ENCODE peak calls at places on chromosomes 1 and 21, in four cellular contexts. One of them, this sample, is unnamed. For H3K4me1, the result is how much of the 10 kb centered on the place peaks cover.

GRCh38 chr1:203537806-203538464 is 44.0 kb downstream of the OPTC start:
- DNase-seq in neuronal stem cell: no peak
- DNase-seq in heart left ventricle: no peak
- DNase-seq in CD4-positive, alpha-beta memory T cell: no peak
- DNase-seq in this sample: no peak

GRCh38 chr21:39568380-39568779 is 44.4 kb upstream of the B3GALT5 start:
- DNase-seq in neuronal stem cell: no peak
- DNase-seq in heart left ventricle: no peak
- DNase-seq in CD4-positive, alpha-beta memory T cell: no peak
- DNase-seq in this sample: no peak

GRCh38 chr1:27951396-27951795 is 8.4 kb upstream of the XKR8 start:
- DNase-seq in neuronal stem cell: no peak
- DNase-seq in heart left ventricle: no peak
- DNase-seq in CD4-positive, alpha-beta memory T cell: no peak
- DNase-seq in this sample: no peak

GRCh38 chr1:190792873-190793272 is 315.2 kb upstream of the BRINP3 start:
- DNase-seq in neuronal stem cell: no peak
- DNase-seq in heart left ventricle: no peak
- DNase-seq in CD4-positive, alpha-beta memory T cell: no peak
- DNase-seq in this sample: no peak

GRCh38 chr1:231691618-231692259 is 65.1 kb downstream of the DISC1 start:
- DNase-seq in neuronal stem cell: peak
- DNase-seq in heart left ventricle: no peak
- DNase-seq in CD4-positive, alpha-beta memory T cell: no peak
- DNase-seq in this sample: no peak

GRCh38 chr1:184974086-184974836 is at the start of gene NIBAN1:
- DNase-seq in neuronal stem cell: peak
- DNase-seq in heart left ventricle: peak
- DNase-seq in CD4-positive, alpha-beta memory T cell: peak
- DNase-seq in this sample: peak

GRCh38 chr21:18951291-18952038 is 547.9 kb upstream of the TMPRSS15 start:
- DNase-seq in neuronal stem cell: peak
- DNase-seq in heart left ventricle: no peak
- DNase-seq in CD4-positive, alpha-beta memory T cell: no peak
- DNase-seq in this sample: peak

GRCh38 chr1:40178200-40178599 is 17.0 kb downstream of the RLF start:
- DNase-seq in neuronal stem cell: no peak
- DNase-seq in heart left ventricle: no peak
- DNase-seq in CD4-positive, alpha-beta memory T cell: no peak
- DNase-seq in this sample: no peak

GRCh38 chr21:36429672-36430546 is 44.7 kb downstream of the CHAF1B start:
- DNase-seq in neuronal stem cell: peak
- DNase-seq in heart left ventricle: peak
- DNase-seq in CD4-positive, alpha-beta memory T cell: peak
- DNase-seq in this sample: no peak

GRCh38 chr1:147243228-147243685 is 773 bp downstream of the CHD1L start:
- DNase-seq in neuronal stem cell: no peak
- DNase-seq in heart left ventricle: peak
- DNase-seq in CD4-positive, alpha-beta memory T cell: no peak
- DNase-seq in this sample: peak

GRCh38 chr1:246320286-246320685 is 186.8 kb downstream of the SMYD3 start:
- DNase-seq in neuronal stem cell: no peak
- DNase-seq in heart left ventricle: no peak
- DNase-seq in CD4-positive, alpha-beta memory T cell: no peak
- DNase-seq in this sample: no peak

GRCh38 chr1:155729031-155729898 is 40.4 kb downstream of the DAP3 start:
- DNase-seq in neuronal stem cell: peak
- DNase-seq in heart left ventricle: no peak
- DNase-seq in CD4-positive, alpha-beta memory T cell: peak
- DNase-seq in this sample: peak

GRCh38 chr1:191675991-191676783 is 482.1 kb upstream of the RGS18 start:
- DNase-seq in neuronal stem cell: no peak
- DNase-seq in heart left ventricle: no peak
- DNase-seq in CD4-positive, alpha-beta memory T cell: no peak
- DNase-seq in this sample: no peak

GRCh38 chr21:39860600-39860999 is 6.6 kb upstream of the PCP4 start:
- DNase-seq in neuronal stem cell: no peak
- DNase-seq in heart left ventricle: no peak
- DNase-seq in CD4-positive, alpha-beta memory T cell: no peak
- DNase-seq in this sample: no peak

GRCh38 chr1:117036018-117036421 is 24.1 kb upstream of the TTF2 start:
- DNase-seq in neuronal stem cell: no peak
- DNase-seq in heart left ventricle: no peak
- DNase-seq in CD4-positive, alpha-beta memory T cell: no peak
- DNase-seq in this sample: no peak

GRCh38 chr1:19698181-19698580 is 33.5 kb downstream of the HTR6 start:
- DNase-seq in neuronal stem cell: no peak
- DNase-seq in heart left ventricle: no peak
- DNase-seq in CD4-positive, alpha-beta memory T cell: no peak
- DNase-seq in this sample: peak

GRCh38 chr1:51331206-51332100 is 1.1 kb upstream of the TTC39A start:
- DNase-seq in neuronal stem cell: no peak
- DNase-seq in heart left ventricle: peak
- DNase-seq in CD4-positive, alpha-beta memory T cell: no peak
- DNase-seq in this sample: peak

GRCh38 chr1:235018161-235018560 is 110.5 kb downstream of the TOMM20 start:
- DNase-seq in neuronal stem cell: no peak
- DNase-seq in heart left ventricle: peak
- DNase-seq in CD4-positive, alpha-beta memory T cell: no peak
- DNase-seq in this sample: no peak

GRCh38 chr1:244496186-244496585 is 35.1 kb downstream of the CATSPERE start:
- DNase-seq in neuronal stem cell: no peak
- DNase-seq in heart left ventricle: no peak
- DNase-seq in CD4-positive, alpha-beta memory T cell: no peak
- DNase-seq in this sample: no peak

GRCh38 chr1:151720190-151720953 is 950 bp upstream of the RIIAD1 start:
- DNase-seq in neuronal stem cell: no peak
- DNase-seq in heart left ventricle: peak
- DNase-seq in CD4-positive, alpha-beta memory T cell: no peak
- DNase-seq in this sample: no peak

GRCh38 chr21:39258207-39258606 is 55.2 kb downstream of the BRWD1 start:
- DNase-seq in neuronal stem cell: no peak
- DNase-seq in heart left ventricle: no peak
- DNase-seq in CD4-positive, alpha-beta memory T cell: no peak
- DNase-seq in this sample: no peak

GRCh38 chr1:190399233-190399632 is 78.4 kb downstream of the BRINP3 start:
- DNase-seq in neuronal stem cell: no peak
- DNase-seq in heart left ventricle: no peak
- DNase-seq in CD4-positive, alpha-beta memory T cell: no peak
- DNase-seq in this sample: no peak

GRCh38 chr1:230103341-230104173 is 36.5 kb downstream of the GALNT2 start:
- DNase-seq in neuronal stem cell: no peak
- DNase-seq in heart left ventricle: no peak
- DNase-seq in CD4-positive, alpha-beta memory T cell: no peak
- DNase-seq in this sample: no peak

GRCh38 chr21:32306021-32306780 is 7.5 kb downstream of the MRAP start:
- DNase-seq in neuronal stem cell: peak
- DNase-seq in heart left ventricle: no peak
- DNase-seq in CD4-positive, alpha-beta memory T cell: no peak
- DNase-seq in this sample: no peak

GRCh38 chr1:20184997-20185833 is 681 bp upstream of the UBXN10 start:
- DNase-seq in neuronal stem cell: no peak
- DNase-seq in heart left ventricle: no peak
- DNase-seq in CD4-positive, alpha-beta memory T cell: peak
- DNase-seq in this sample: no peak

GRCh38 chr1:9652379-9653194 is 1.1 kb downstream of the PIK3CD start:
- DNase-seq in neuronal stem cell: no peak
- DNase-seq in heart left ventricle: no peak
- DNase-seq in CD4-positive, alpha-beta memory T cell: peak
- DNase-seq in this sample: peak

GRCh38 chr1:232987046-232987445 is 36.6 kb downstream of the NTPCR start:
- DNase-seq in neuronal stem cell: no peak
- DNase-seq in heart left ventricle: no peak
- DNase-seq in CD4-positive, alpha-beta memory T cell: no peak
- DNase-seq in this sample: no peak

GRCh38 chr1:212161231-212161781 is 123.9 kb upstream of the PPP2R5A start:
- DNase-seq in neuronal stem cell: no peak
- DNase-seq in heart left ventricle: no peak
- DNase-seq in CD4-positive, alpha-beta memory T cell: no peak
- DNase-seq in this sample: peak

GRCh38 chr1:95793893-95794292 is 559.9 kb downstream of the RWDD3 start:
- DNase-seq in neuronal stem cell: no peak
- DNase-seq in heart left ventricle: no peak
- DNase-seq in CD4-positive, alpha-beta memory T cell: no peak
- DNase-seq in this sample: no peak

GRCh38 chr1:82162526-82163420 is 362.0 kb downstream of the ADGRL2 start:
- DNase-seq in neuronal stem cell: no peak
- DNase-seq in heart left ventricle: no peak
- DNase-seq in CD4-positive, alpha-beta memory T cell: no peak
- DNase-seq in this sample: no peak

GRCh38 chr1:11882814-11883538 is 24.2 kb upstream of the NPPB start:
- DNase-seq in neuronal stem cell: no peak
- DNase-seq in heart left ventricle: peak
- DNase-seq in CD4-positive, alpha-beta memory T cell: no peak
- DNase-seq in this sample: no peak

GRCh38 chr1:74323937-74324473 is 88.8 kb downstream of the TNNI3K start:
- DNase-seq in neuronal stem cell: no peak
- DNase-seq in heart left ventricle: no peak
- DNase-seq in CD4-positive, alpha-beta memory T cell: no peak
- DNase-seq in this sample: no peak

GRCh38 chr1:177164380-177165068 is at the start of gene ASTN1:
- DNase-seq in neuronal stem cell: peak
- DNase-seq in heart left ventricle: no peak
- DNase-seq in CD4-positive, alpha-beta memory T cell: no peak
- DNase-seq in this sample: no peak

GRCh38 chr1:169513208-169513607 is 27.5 kb upstream of the SLC19A2 start:
- DNase-seq in neuronal stem cell: no peak
- DNase-seq in heart left ventricle: no peak
- DNase-seq in CD4-positive, alpha-beta memory T cell: no peak
- DNase-seq in this sample: no peak

GRCh38 chr1:171913385-171913784 is 72.1 kb downstream of the DNM3 start:
- DNase-seq in neuronal stem cell: no peak
- DNase-seq in heart left ventricle: no peak
- DNase-seq in CD4-positive, alpha-beta memory T cell: no peak
- DNase-seq in this sample: no peak

GRCh38 chr1:155086182-155086741 is 7.6 kb downstream of the EFNA3 start:
- DNase-seq in neuronal stem cell: peak
- DNase-seq in heart left ventricle: peak
- DNase-seq in CD4-positive, alpha-beta memory T cell: peak
- DNase-seq in this sample: peak

GRCh38 chr1:156136970-156137483 is 16.4 kb upstream of the SEMA4A start:
- DNase-seq in neuronal stem cell: no peak
- DNase-seq in heart left ventricle: no peak
- DNase-seq in CD4-positive, alpha-beta memory T cell: no peak
- DNase-seq in this sample: no peak

GRCh38 chr1:26697441-26697977 is 1.7 kb downstream of the ARID1A start:
- DNase-seq in neuronal stem cell: no peak
- DNase-seq in heart left ventricle: no peak
- DNase-seq in CD4-positive, alpha-beta memory T cell: no peak
- DNase-seq in this sample: peak

GRCh38 chr1:59678809-59679228 is 135.9 kb upstream of the HOOK1 start:
- DNase-seq in neuronal stem cell: peak
- DNase-seq in heart left ventricle: no peak
- DNase-seq in CD4-positive, alpha-beta memory T cell: no peak
- DNase-seq in this sample: no peak

GRCh38 chr21:42338730-42339715 is 11.8 kb downstream of the TFF2 start:
- DNase-seq in neuronal stem cell: no peak
- DNase-seq in heart left ventricle: no peak
- DNase-seq in CD4-positive, alpha-beta memory T cell: no peak
- DNase-seq in this sample: no peak

GRCh38 chr21:45292399-45293213 is 4.9 kb upstream of the POFUT2 start:
- DNase-seq in neuronal stem cell: peak
- DNase-seq in heart left ventricle: peak
- DNase-seq in CD4-positive, alpha-beta memory T cell: peak
- DNase-seq in this sample: peak
- H3K4me1 ChIP-seq in neuronal stem cell: under half
- H3K4me1 ChIP-seq in heart left ventricle: half or more
- H3K4me1 ChIP-seq in CD4-positive, alpha-beta memory T cell: under half
- H3K4me1 ChIP-seq in this sample: under half

GRCh38 chr1:150558761-150559626 is 9.8 kb downstream of the ADAMTSL4 start:
- DNase-seq in neuronal stem cell: no peak
- DNase-seq in heart left ventricle: peak
- DNase-seq in CD4-positive, alpha-beta memory T cell: no peak
- DNase-seq in this sample: no peak
- H3K4me1 ChIP-seq in neuronal stem cell: under half
- H3K4me1 ChIP-seq in heart left ventricle: half or more
- H3K4me1 ChIP-seq in CD4-positive, alpha-beta memory T cell: under half
- H3K4me1 ChIP-seq in this sample: under half

GRCh38 chr1:206690516-206690915 is 5.8 kb downstream of the MAPKAPK2 start:
- DNase-seq in neuronal stem cell: no peak
- DNase-seq in heart left ventricle: peak
- DNase-seq in CD4-positive, alpha-beta memory T cell: no peak
- DNase-seq in this sample: no peak
- H3K4me1 ChIP-seq in neuronal stem cell: under half
- H3K4me1 ChIP-seq in heart left ventricle: half or more
- H3K4me1 ChIP-seq in CD4-positive, alpha-beta memory T cell: half or more
- H3K4me1 ChIP-seq in this sample: under half

DNA sequence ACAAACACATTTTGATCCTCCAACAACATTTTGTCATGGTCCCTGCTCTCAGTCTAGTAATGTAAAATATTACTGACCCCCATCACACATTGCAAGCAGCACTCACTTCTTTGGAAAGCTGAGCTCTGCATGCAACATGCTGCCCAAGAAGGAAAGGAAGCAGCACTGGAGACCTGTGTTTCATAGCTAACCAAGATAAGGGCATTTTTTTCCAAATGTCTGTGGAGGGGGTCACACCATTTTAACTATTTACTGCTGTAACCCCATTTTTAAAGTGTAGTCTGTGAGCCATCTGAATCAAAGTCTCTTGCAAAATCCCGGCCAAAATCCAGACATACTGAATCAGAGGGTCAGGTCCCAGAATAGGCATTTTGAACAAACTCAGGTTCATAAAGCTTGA is 4.5 kb upstream of the RASSF5 start:
- DNase-seq in neuronal stem cell: no peak
- DNase-seq in heart left ventricle: no peak
- DNase-seq in CD4-positive, alpha-beta memory T cell: no peak
- DNase-seq in this sample: no peak
- H3K4me1 ChIP-seq in neuronal stem cell: under half
- H3K4me1 ChIP-seq in heart left ventricle: under half
- H3K4me1 ChIP-seq in CD4-positive, alpha-beta memory T cell: under half
- H3K4me1 ChIP-seq in this sample: under half

DNA sequence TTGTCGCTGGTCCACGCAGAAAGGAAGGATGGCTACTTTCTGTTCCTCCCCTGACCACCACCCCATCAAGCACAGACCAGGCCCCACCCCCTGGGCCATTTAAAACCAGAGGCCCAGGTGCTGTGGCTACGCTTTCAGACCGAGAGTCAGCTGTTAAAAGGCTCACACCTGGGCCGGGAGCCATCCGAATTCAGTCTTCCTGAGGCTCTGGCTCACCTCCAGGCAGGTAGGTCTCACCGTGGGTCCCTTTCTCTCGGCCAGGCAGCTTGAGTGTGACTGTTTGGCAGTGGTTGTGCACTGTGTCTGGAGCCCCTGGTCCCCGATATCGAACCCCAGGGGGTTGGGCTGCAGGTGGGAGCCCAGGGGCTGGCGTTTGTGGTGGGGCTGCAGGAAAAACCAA is 7.2 kb downstream of the ACTL8 start:
- DNase-seq in neuronal stem cell: no peak
- DNase-seq in heart left ventricle: no peak
- DNase-seq in CD4-positive, alpha-beta memory T cell: no peak
- DNase-seq in this sample: no peak
- H3K4me1 ChIP-seq in neuronal stem cell: under half
- H3K4me1 ChIP-seq in heart left ventricle: under half
- H3K4me1 ChIP-seq in CD4-positive, alpha-beta memory T cell: under half
- H3K4me1 ChIP-seq in this sample: under half

GRCh38 chr1:16184557-16185303 is 27.7 kb downstream of the ARHGEF19 start:
- DNase-seq in neuronal stem cell: no peak
- DNase-seq in heart left ventricle: no peak
- DNase-seq in CD4-positive, alpha-beta memory T cell: no peak
- DNase-seq in this sample: no peak
- H3K4me1 ChIP-seq in neuronal stem cell: under half
- H3K4me1 ChIP-seq in heart left ventricle: under half
- H3K4me1 ChIP-seq in CD4-positive, alpha-beta memory T cell: under half
- H3K4me1 ChIP-seq in this sample: under half

This sample was measured in Karpas-422.